ENCODE peak calls at places on chromosomes 5 and 9, in six cellular contexts. D is CD8-positive, alpha-beta T cell; B is mucosa of descending colon; M is AG04449; G is tibial artery; N is spleen. O is an unnamed sample.

GRCh38 chr9:13209498-13209897 is 70.0 kb downstream of the MPDZ start:
- DNase-seq in N (no peak), B (no peak), G (no peak), M (no peak), D (no peak), O (no peak)

GRCh38 chr9:37430841-37431597 is 8.5 kb downstream of the GRHPR start:
- DNase-seq in B (no peak), N (no peak), D (no peak), G (no peak), M (no peak), O (no peak)

GRCh38 chr9:72315089-72315509 is 49.9 kb downstream of the ZFAND5 start:
- DNase-seq in G (peak), N (no peak), D (no peak), B (peak), M (no peak), O (peak)

GRCh38 chr9:134025606-134026541 is 593 bp downstream of the BRD3OS start:
- DNase-seq in M (no peak), G (peak), N (no peak), D (peak), B (peak), O (no peak)

GRCh38 chr9:95857122-95857521 is 18.4 kb upstream of the ERCC6L2 start:
- DNase-seq in M (peak), G (no peak), N (no peak), D (no peak), B (no peak), O (peak)

GRCh38 chr9:126474201-126474765 is 139.4 kb upstream of the LMX1B start:
- DNase-seq in G (no peak), B (no peak), N (no peak), D (no peak), M (peak), O (no peak)

GRCh38 chr5:109830955-109831502 is 141.3 kb downstream of the MAN2A1 start:
- DNase-seq in M (no peak), B (no peak), D (no peak), G (no peak), N (no peak), O (no peak)

GRCh38 chr9:113653746-113654604 is 190.4 kb downstream of the RGS3 start:
- DNase-seq in D (no peak), M (no peak), G (no peak), B (no peak), N (no peak), O (no peak)

GRCh38 chr9:136229096-136230065 is 16.2 kb downstream of the QSOX2 start:
- DNase-seq in B (no peak), D (no peak), N (no peak), G (no peak), M (no peak), O (no peak)

GRCh38 chr9:95167998-95168397 is 149.5 kb downstream of the FANCC start:
- DNase-seq in M (peak), B (no peak), N (no peak), D (peak), G (no peak), O (peak)

GRCh38 chr5:1182360-1182632 is 19.1 kb upstream of the SLC6A19 start:
- DNase-seq in N (no peak), D (no peak), B (peak), G (no peak), M (no peak), O (no peak)

GRCh38 chr5:38808666-38809343 is 37.0 kb upstream of the OSMR start:
- DNase-seq in M (no peak), B (peak), N (peak), D (no peak), G (no peak), O (no peak)

GRCh38 chr5:136631176-136631575 is 265.8 kb upstream of the TRPC7 start:
- DNase-seq in N (no peak), M (no peak), D (no peak), B (no peak), G (no peak), O (peak)

GRCh38 chr5:16897284-16897704 is 38.8 kb downstream of the MYO10 start:
- DNase-seq in B (no peak), M (no peak), G (no peak), N (no peak), D (no peak), O (no peak)

GRCh38 chr5:96661841-96662724 is at the start of gene CAST:
- DNase-seq in B (peak), G (peak), D (peak), M (peak), N (peak), O (no peak)

GRCh38 chr5:138103321-138103637 is 19.4 kb downstream of the WNT8A start:
- DNase-seq in N (no peak), B (no peak), G (no peak), D (no peak), M (no peak), O (no peak)

GRCh38 chr9:17597977-17598376 is 19.1 kb downstream of the SH3GL2 start:
- DNase-seq in D (no peak), G (no peak), N (no peak), B (no peak), M (no peak), O (no peak)

GRCh38 chr5:51495672-51496071 is 112.4 kb downstream of the ISL1 start:
- DNase-seq in N (no peak), M (no peak), D (no peak), G (no peak), B (no peak), O (peak)

GRCh38 chr5:1018596-1018995 is 10.0 kb downstream of the NKD2 start:
- DNase-seq in N (peak), M (no peak), G (no peak), D (no peak), B (peak), O (no peak)

GRCh38 chr9:110029422-110029814 is 178.5 kb downstream of the C9orf152 start:
- DNase-seq in G (peak), N (no peak), M (peak), D (no peak), B (no peak), O (peak)

GRCh38 chr5:39198080-39198479 is 21.3 kb downstream of the FYB1 start:
- DNase-seq in G (no peak), B (no peak), D (no peak), N (no peak), M (no peak), O (peak)

GRCh38 chr9:22143799-22144198 is 134.7 kb upstream of the CDKN2B start:
- DNase-seq in B (no peak), G (no peak), D (no peak), M (no peak), N (no peak), O (no peak)

GRCh38 chr5:178205010-178205748 is 846 bp downstream of the HNRNPAB start:
- DNase-seq in M (no peak), G (peak), N (peak), B (peak), D (peak), O (peak)

GRCh38 chr5:39104221-39104620 is 30.0 kb upstream of the RICTOR start:
- DNase-seq in B (no peak), D (no peak), G (no peak), M (no peak), N (no peak), O (no peak)

GRCh38 chr5:140926211-140926902 is at the start of gene PCDHAC1:
- DNase-seq in B (peak), G (peak), D (no peak), N (peak), M (no peak), O (peak)

GRCh38 chr5:40679071-40679997 is at the start of gene PTGER4:
- DNase-seq in N (peak), D (peak), G (peak), B (peak), M (no peak), O (peak)

GRCh38 chr9:22228542-22228941 is 218.1 kb upstream of the DMRTA1 start:
- DNase-seq in N (no peak), G (no peak), D (no peak), M (no peak), B (no peak), O (no peak)

GRCh38 chr5:68276740-68277139 is 61.2 kb downstream of the PIK3R1 start:
- DNase-seq in M (no peak), D (no peak), G (no peak), N (no peak), B (no peak), O (no peak)

GRCh38 chr5:117204404-117204803 is 629.8 kb upstream of the SEMA6A start:
- DNase-seq in M (no peak), D (no peak), N (no peak), G (no peak), B (no peak), O (no peak)

GRCh38 chr5:141875795-141876627 is 2.2 kb downstream of the PCDH1 start:
- DNase-seq in G (peak), B (peak), D (no peak), N (peak), M (no peak), O (no peak)

GRCh38 chr9:131008909-131009618 is at the start of gene LAMC3:
- DNase-seq in B (no peak), D (no peak), G (no peak), N (no peak), M (no peak), O (no peak)

GRCh38 chr5:43400082-43400481 is 12.1 kb downstream of the CCL28 start:
- DNase-seq in D (no peak), B (no peak), G (no peak), M (no peak), N (no peak), O (no peak)

GRCh38 chr5:39173069-39173468 is 46.3 kb downstream of the FYB1 start:
- DNase-seq in B (no peak), N (no peak), M (no peak), D (no peak), G (no peak), O (no peak)

GRCh38 chr5:5965132-5965531 is 413.2 kb downstream of the MED10 start:
- DNase-seq in B (no peak), M (no peak), N (no peak), G (no peak), D (no peak), O (no peak)

GRCh38 chr5:54882841-54883240 is 102.6 kb downstream of the ESM1 start:
- DNase-seq in M (no peak), D (no peak), G (no peak), B (no peak), N (no peak), O (no peak)

GRCh38 chr5:54883374-54884194 is 101.8 kb downstream of the ESM1 start:
- DNase-seq in B (peak), D (no peak), M (no peak), G (peak), N (peak), O (no peak)

GRCh38 chr5:54882101-54882500 is 103.3 kb downstream of the ESM1 start:
- DNase-seq in B (no peak), G (no peak), N (no peak), M (no peak), D (no peak), O (no peak)

GRCh38 chr5:54885636-54886035 is 99.8 kb downstream of the ESM1 start:
- DNase-seq in G (no peak), D (no peak), B (no peak), N (no peak), M (no peak), O (no peak)

DNA sequence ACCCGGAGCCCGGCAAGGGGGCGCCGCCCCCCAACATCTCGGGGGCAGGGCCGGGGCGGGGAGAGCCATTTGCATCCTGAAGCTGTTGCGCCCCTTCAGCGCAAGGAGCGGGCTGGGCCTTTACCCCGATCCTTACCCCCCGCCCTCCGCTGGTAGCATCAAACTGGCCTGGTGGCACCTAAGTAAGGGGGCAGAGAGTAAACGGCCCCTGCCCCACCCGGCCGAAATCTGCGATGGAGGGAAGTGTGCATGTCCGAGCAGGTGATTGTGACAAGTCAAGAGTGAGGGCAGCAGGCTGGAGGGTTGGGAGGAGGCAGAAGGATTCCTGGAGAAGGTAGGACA is 101.2 kb downstream of the ESM1 start:
- DNase-seq in B (no peak), D (no peak), M (no peak), G (no peak), N (no peak), O (no peak)
- H3K4me3 ChIP-seq in B (no peak), D (peak), M (peak), G (peak), N (peak), O (peak)

DNA sequence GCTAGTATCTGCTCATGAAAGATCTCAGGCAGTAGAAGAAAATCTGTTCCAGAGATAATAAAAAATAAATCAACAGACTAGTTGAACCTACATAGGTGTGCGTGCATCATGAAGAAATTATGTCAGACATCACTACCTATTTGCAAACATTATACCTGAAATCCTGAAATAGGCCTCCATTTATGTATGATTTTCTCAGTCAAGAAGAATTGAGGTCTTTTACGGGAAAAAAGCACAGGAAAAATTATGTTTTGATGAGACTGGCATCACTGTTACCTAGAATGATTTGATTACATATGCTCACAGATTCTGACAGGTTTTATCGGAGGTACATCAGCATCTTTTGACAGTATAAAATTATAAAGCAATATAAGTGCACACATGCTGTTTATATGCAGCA is 1570.5 kb upstream of the NUDT12 start:
- DNase-seq in D (no peak), M (no peak), B (no peak), G (no peak), N (no peak), O (no peak)
- TF ChIP-seq CTCF in D (no peak), M (no peak), B (no peak), G (no peak), N (no peak), O (no peak)

DNA sequence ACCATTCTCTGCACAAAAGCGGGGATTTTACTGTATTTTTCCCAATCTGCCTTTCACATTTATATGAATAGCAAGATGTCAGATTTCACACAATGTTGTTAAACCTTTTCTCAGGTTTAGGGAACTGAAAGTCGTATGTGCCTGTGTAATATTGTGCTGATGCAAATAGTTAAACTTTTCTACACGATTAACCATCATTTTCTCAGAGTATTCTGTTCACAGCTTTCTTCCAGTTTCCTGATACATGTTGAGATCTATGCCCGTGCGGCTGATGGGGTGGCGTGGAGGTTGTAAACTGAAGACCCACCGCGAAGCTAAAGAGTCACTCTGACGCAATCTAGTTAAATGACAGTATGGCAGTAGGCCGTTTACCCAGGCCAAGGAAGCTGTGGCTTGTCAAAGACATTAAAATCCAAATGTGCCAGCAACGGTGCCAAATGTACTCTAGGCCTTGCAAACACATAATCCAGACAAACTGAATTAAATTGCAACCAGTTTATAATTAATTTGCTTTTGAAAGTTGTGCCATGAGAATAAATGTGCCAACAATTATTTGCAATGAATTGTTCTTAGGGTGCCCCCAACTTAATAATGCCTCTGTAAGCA is 145.7 kb downstream of the EBF1 start:
- DNase-seq in D (no peak), B (no peak), N (peak), M (no peak), G (no peak), O (no peak)
- H3K4me3 ChIP-seq in D (no peak), B (no peak), N (no peak), M (no peak), G (no peak), O (no peak)

GRCh38 chr5:147935032-147935431 is 28.7 kb upstream of the C5orf46 start:
- DNase-seq in M (no peak), B (no peak), D (no peak), N (no peak), G (no peak), O (peak)
- TF ChIP-seq CTCF in M (no peak), B (no peak), D (no peak), N (no peak), G (peak), O (peak)

DNA sequence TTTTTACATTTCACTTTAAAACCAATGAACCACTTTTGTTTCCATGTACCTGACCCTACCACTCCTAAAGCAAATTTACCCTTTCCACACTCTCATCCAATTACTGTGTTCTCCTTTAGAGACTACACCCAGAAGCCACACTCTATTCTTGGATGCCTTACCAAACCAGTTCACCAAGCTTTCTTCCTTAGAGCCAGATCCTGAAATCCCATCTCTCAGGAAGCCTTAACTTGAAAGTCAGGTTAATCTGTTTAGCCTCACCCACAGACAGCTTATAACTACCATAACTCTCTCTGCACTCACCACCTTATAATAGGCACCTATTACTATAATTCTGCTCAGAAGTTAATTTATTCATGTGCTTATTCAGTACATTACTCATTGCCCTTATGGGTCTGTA is 4.3 kb downstream of the CSNK1A1 start:
- DNase-seq in G (no peak), N (no peak), M (no peak), D (no peak), B (no peak), O (no peak)
- H3K4me3 ChIP-seq in G (no peak), N (no peak), M (peak), D (no peak), B (no peak), O (no peak)

GRCh38 chr5:93904917-93905316 is 163.5 kb upstream of the POU5F2 start:
- DNase-seq in M (no peak), N (no peak), D (no peak), G (no peak), B (no peak), O (no peak)

GRCh38 chr5:93915142-93915553 is 173.7 kb upstream of the POU5F2 start:
- DNase-seq in B (no peak), D (no peak), N (no peak), G (no peak), M (no peak), O (no peak)

GRCh38 chr5:93909356-93909755 is 168.0 kb upstream of the POU5F2 start:
- DNase-seq in D (no peak), B (no peak), G (no peak), M (no peak), N (no peak), O (no peak)
- TF ChIP-seq CTCF in D (no peak), B (no peak), G (no peak), M (no peak), N (no peak), O (peak)

GRCh38 chr5:139141410-139141809 is 56.8 kb downstream of the SIL1 start:
- DNase-seq in B (no peak), G (no peak), D (no peak), N (no peak), M (no peak), O (no peak)
- H3K4me3 ChIP-seq in B (no peak), G (no peak), D (no peak), N (no peak), M (no peak), O (no peak)

O was measured in retinal pigment epithelial cell.